ENCODE peak calls at places on chromosome 12, in eight cellular contexts. U is fibroblast of the aortic adventitia, B is fibroblast of pulmonary artery, G is GM13977, L is type B pancreatic cell, I is endothelial cell, H is lung, Y is endodermal cell. N is an unnamed sample.
A peak's percentile ranks its signal among the peaks of the same experiment; 100 is the strongest.

GRCh38 chr12:23140710-23141109 is 515.7 kb downstream of the ETNK1 start:
- DNase-seq in U (peak; percentile 11), B (peak; percentile 1), G (no peak), L (no peak), I (no peak), H (no peak), Y (no peak), N (no peak)

GRCh38 chr12:100737168-100737567 is 57.4 kb upstream of the ANO4 start:
- DNase-seq in U (no peak), B (no peak), G (no peak), L (no peak), I (no peak), H (no peak), Y (peak; percentile 85), N (no peak)

GRCh38 chr12:120361506-120362208 is 7.3 kb downstream of the MSI1 start:
- DNase-seq in U (peak; percentile 45), B (peak; percentile 68), G (peak; percentile 85), L (peak; percentile 94), I (peak; percentile 81), H (no peak), Y (peak; percentile 99), N (no peak)

GRCh38 chr12:43063642-43064041 is 474.1 kb upstream of the PRICKLE1 start:
- DNase-seq in U (peak; percentile 78), B (no peak), G (no peak), L (no peak), I (no peak), H (no peak), Y (no peak), N (no peak)

GRCh38 chr12:5864913-5865312 is 80.1 kb downstream of the ANO2 start:
- DNase-seq in U (no peak), B (no peak), G (no peak), L (no peak), I (no peak), H (no peak), Y (no peak), N (no peak)

GRCh38 chr12:78865297-78865955 is 852 bp downstream of the SYT1 start:
- DNase-seq in U (peak; percentile 25), B (peak; percentile 3), G (no peak), L (no peak), I (no peak), H (no peak), Y (no peak), N (no peak)

GRCh38 chr12:107163413-107163812 is 70.1 kb upstream of the CRY1 start:
- DNase-seq in U (no peak), B (no peak), G (no peak), L (no peak), I (no peak), H (no peak), Y (no peak), N (no peak)

GRCh38 chr12:49093746-49094103 is 876 bp downstream of the DHH start:
- DNase-seq in U (no peak), B (no peak), G (no peak), L (no peak), I (peak; percentile 39), H (no peak), Y (peak; percentile 67), N (no peak)

GRCh38 chr12:5499566-5500325 is 67.8 kb downstream of the NTF3 start:
- DNase-seq in U (no peak), B (no peak), G (no peak), L (no peak), I (no peak), H (no peak), Y (no peak), N (no peak)

GRCh38 chr12:53221203-53222076 is 10.6 kb downstream of the RARG start:
- DNase-seq in U (peak; percentile 44), B (peak; percentile 47), G (peak; percentile 85), L (peak; percentile 82), I (peak; percentile 69), H (peak; percentile 70), Y (peak; percentile 96), N (peak; percentile 66)
- TF ChIP-seq CTCF in U (no peak), B (peak; percentile 3), G (peak; percentile 40), L (peak; percentile 52), I (no peak), H (no peak), Y (peak; percentile 53), N (no peak)

GRCh38 chr12:27229367-27229766 is 14.7 kb upstream of the STK38L start:
- DNase-seq in U (no peak), B (no peak), G (no peak), L (no peak), I (no peak), H (no peak), Y (no peak), N (no peak)

GRCh38 chr12:27237790-27238771 is 6.0 kb upstream of the STK38L start:
- DNase-seq in U (no peak), B (peak; percentile 29), G (no peak), L (no peak), I (no peak), H (no peak), Y (no peak), N (no peak)

GRCh38 chr12:27236498-27236897 is 7.6 kb upstream of the STK38L start:
- DNase-seq in U (peak; percentile 32), B (peak; percentile 31), G (no peak), L (no peak), I (no peak), H (no peak), Y (no peak), N (no peak)

DNA sequence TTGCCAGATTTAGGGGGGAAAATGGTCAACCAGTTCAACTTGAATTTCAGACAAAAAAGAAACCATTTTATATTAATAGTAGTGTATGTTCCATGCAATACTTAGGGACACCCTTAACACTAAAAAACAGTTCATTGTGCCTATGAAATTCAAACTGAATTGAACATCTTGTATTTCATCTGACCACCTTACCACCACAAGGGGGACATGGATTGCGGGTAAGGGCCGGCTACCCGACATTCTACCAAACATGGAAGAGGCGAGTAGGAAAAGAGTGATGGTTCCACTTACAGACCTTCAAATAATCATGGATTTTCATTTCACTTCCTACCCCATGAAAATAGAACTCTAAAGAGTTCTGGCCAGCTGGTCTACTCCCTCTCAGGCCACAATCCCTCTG is 10.3 kb upstream of the STK38L start:
- DNase-seq in U (no peak), B (no peak), G (no peak), L (no peak), I (no peak), H (no peak), Y (peak; percentile 74), N (no peak)
- TF ChIP-seq CTCF in U (no peak), B (no peak), G (no peak), L (peak; percentile 62), I (peak; percentile 33), H (no peak), Y (peak; percentile 88), N (no peak)

DNA sequence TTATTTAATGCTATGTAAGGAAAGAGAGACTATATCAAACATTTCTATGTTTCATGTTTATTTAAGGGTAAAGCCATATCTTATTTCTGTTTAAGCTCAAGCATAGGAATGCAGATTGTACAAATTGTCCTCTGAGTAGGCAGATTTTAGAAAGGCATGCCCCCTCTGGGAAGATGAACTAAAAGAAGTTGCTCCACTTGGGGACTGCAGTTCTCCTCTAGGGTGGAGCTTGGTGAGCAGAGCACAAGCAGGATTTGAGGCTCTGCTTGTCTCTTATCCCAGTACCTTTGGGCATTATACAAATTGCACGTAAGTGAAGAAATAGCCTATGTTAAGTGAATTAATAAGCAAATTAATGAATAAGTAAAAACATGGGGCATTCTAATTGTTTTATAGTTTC is 96.2 kb upstream of the PDE3A start:
- DNase-seq in U (no peak), B (no peak), G (no peak), L (no peak), I (no peak), H (no peak), Y (no peak), N (no peak)
- TF ChIP-seq CTCF in U (no peak), B (no peak), G (no peak), L (no peak), I (no peak), H (no peak), Y (no peak), N (no peak)

GRCh38 chr12:59372971-59373370 is 222.9 kb upstream of the SLC16A7 start:
- DNase-seq in U (peak; percentile 26), B (no peak), G (no peak), L (no peak), I (peak; percentile 30), H (no peak), Y (peak; percentile 85), N (no peak)
- TF ChIP-seq CTCF in U (peak; percentile 51), B (no peak), G (peak; percentile 28), L (peak; percentile 55), I (no peak), H (no peak), Y (peak; percentile 81), N (no peak)

N was measured in activated B cell treated with CpG ODN at 0.5 μM for 24 hours.